ENCODE peak calls at places on chromosomes 1 and 21, in eight cellular contexts. One of them, this sample, is unnamed.

GRCh38 chr1:226293553-226293920 is 15.4 kb downstream of the LIN9 start:
- DNase-seq in endothelial cell of umbilical vein: no peak
- DNase-seq in GM12878: no peak
- DNase-seq in HCT116: no peak
- DNase-seq in K562: no peak
- DNase-seq in H1: no peak
- DNase-seq in SK-N-SH: no peak
- DNase-seq in HepG2: no peak
- DNase-seq in this sample: no peak

GRCh38 chr21:16113052-16113715 is 383.4 kb downstream of the USP25 start:
- DNase-seq in endothelial cell of umbilical vein: no peak
- DNase-seq in GM12878: no peak
- DNase-seq in HCT116: no peak
- DNase-seq in K562: no peak
- DNase-seq in H1: no peak
- DNase-seq in SK-N-SH: no peak
- DNase-seq in HepG2: no peak
- DNase-seq in this sample: no peak

GRCh38 chr1:224727851-224728250 is 111.7 kb downstream of the CNIH3 start:
- DNase-seq in endothelial cell of umbilical vein: no peak
- DNase-seq in GM12878: no peak
- DNase-seq in HCT116: no peak
- DNase-seq in K562: no peak
- DNase-seq in H1: no peak
- DNase-seq in SK-N-SH: no peak
- DNase-seq in HepG2: no peak
- DNase-seq in this sample: no peak

GRCh38 chr1:209427277-209427676 is 156.2 kb upstream of the CAMK1G start:
- DNase-seq in endothelial cell of umbilical vein: no peak
- DNase-seq in GM12878: no peak
- DNase-seq in HCT116: no peak
- DNase-seq in K562: peak
- DNase-seq in H1: no peak
- DNase-seq in SK-N-SH: no peak
- DNase-seq in HepG2: no peak
- DNase-seq in this sample: no peak

GRCh38 chr1:94966033-94966432 is 39.1 kb upstream of the CNN3 start:
- DNase-seq in endothelial cell of umbilical vein: no peak
- DNase-seq in GM12878: no peak
- DNase-seq in HCT116: no peak
- DNase-seq in K562: no peak
- DNase-seq in H1: no peak
- DNase-seq in SK-N-SH: no peak
- DNase-seq in HepG2: no peak
- DNase-seq in this sample: no peak

GRCh38 chr1:216887032-216887431 is 163.8 kb upstream of the ESRRG start:
- DNase-seq in endothelial cell of umbilical vein: no peak
- DNase-seq in GM12878: no peak
- DNase-seq in HCT116: no peak
- DNase-seq in K562: no peak
- DNase-seq in H1: no peak
- DNase-seq in SK-N-SH: no peak
- DNase-seq in HepG2: no peak
- DNase-seq in this sample: no peak

GRCh38 chr1:89603651-89604413 is 29.1 kb upstream of the LRRC8C start:
- DNase-seq in endothelial cell of umbilical vein: no peak
- DNase-seq in GM12878: no peak
- DNase-seq in HCT116: no peak
- DNase-seq in K562: no peak
- DNase-seq in H1: no peak
- DNase-seq in SK-N-SH: no peak
- DNase-seq in HepG2: no peak
- DNase-seq in this sample: no peak

GRCh38 chr1:94095744-94096469 is 25.0 kb downstream of the ABCA4 start:
- DNase-seq in endothelial cell of umbilical vein: no peak
- DNase-seq in GM12878: no peak
- DNase-seq in HCT116: no peak
- DNase-seq in K562: no peak
- DNase-seq in H1: no peak
- DNase-seq in SK-N-SH: no peak
- DNase-seq in HepG2: peak
- DNase-seq in this sample: no peak

GRCh38 chr1:7579831-7580804 is 191.0 kb upstream of the VAMP3 start:
- DNase-seq in endothelial cell of umbilical vein: no peak
- DNase-seq in GM12878: no peak
- DNase-seq in HCT116: no peak
- DNase-seq in K562: no peak
- DNase-seq in H1: no peak
- DNase-seq in SK-N-SH: no peak
- DNase-seq in HepG2: no peak
- DNase-seq in this sample: no peak

GRCh38 chr1:91885331-91885715 is 628 bp downstream of the TGFBR3 start:
- DNase-seq in endothelial cell of umbilical vein: no peak
- DNase-seq in GM12878: no peak
- DNase-seq in HCT116: no peak
- DNase-seq in K562: peak
- DNase-seq in H1: no peak
- DNase-seq in SK-N-SH: no peak
- DNase-seq in HepG2: no peak
- DNase-seq in this sample: no peak

GRCh38 chr1:28196330-28196729 is 19.8 kb upstream of the PTAFR start:
- DNase-seq in endothelial cell of umbilical vein: no peak
- DNase-seq in GM12878: no peak
- DNase-seq in HCT116: no peak
- DNase-seq in K562: no peak
- DNase-seq in H1: no peak
- DNase-seq in SK-N-SH: no peak
- DNase-seq in HepG2: no peak
- DNase-seq in this sample: no peak

GRCh38 chr1:172902861-172903381 is 147.8 kb downstream of the TNFSF18 start:
- DNase-seq in endothelial cell of umbilical vein: peak
- DNase-seq in GM12878: no peak
- DNase-seq in HCT116: no peak
- DNase-seq in K562: no peak
- DNase-seq in H1: no peak
- DNase-seq in SK-N-SH: no peak
- DNase-seq in HepG2: no peak
- DNase-seq in this sample: no peak

GRCh38 chr1:119294728-119295127 is 73.9 kb upstream of the HAO2 start:
- DNase-seq in endothelial cell of umbilical vein: no peak
- DNase-seq in GM12878: no peak
- DNase-seq in HCT116: no peak
- DNase-seq in K562: no peak
- DNase-seq in H1: no peak
- DNase-seq in SK-N-SH: no peak
- DNase-seq in HepG2: peak
- DNase-seq in this sample: no peak

GRCh38 chr1:231943084-231943483 is 316.5 kb downstream of the DISC1 start:
- DNase-seq in endothelial cell of umbilical vein: no peak
- DNase-seq in GM12878: no peak
- DNase-seq in HCT116: no peak
- DNase-seq in K562: no peak
- DNase-seq in H1: no peak
- DNase-seq in SK-N-SH: no peak
- DNase-seq in HepG2: no peak
- DNase-seq in this sample: no peak

DNA sequence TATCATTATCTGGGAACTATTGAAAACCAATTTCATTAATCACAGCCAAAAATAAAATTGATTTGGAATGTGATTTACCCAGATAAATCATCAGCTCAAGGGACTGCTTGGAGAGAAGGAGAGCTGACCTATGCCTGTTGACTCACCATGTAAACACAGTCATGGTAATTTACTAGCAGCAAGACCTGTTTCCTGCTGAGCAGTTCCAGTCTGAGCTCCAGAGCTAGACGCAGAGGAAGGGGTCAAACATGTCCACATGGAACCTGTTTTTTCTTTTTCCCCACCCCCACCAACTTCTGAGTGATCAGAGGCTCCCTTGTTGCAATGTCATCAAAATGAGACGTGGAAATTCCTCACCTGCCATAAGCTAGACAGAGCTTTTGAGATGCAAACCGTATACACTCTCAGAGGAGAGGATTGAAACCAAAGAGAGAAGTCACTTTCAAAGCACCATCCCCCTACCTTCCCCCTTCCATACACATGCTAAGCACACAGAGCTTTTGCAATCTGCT is 56.0 kb upstream of the PTGFRN start:
- DNase-seq in endothelial cell of umbilical vein: peak
- DNase-seq in GM12878: no peak
- DNase-seq in HCT116: peak
- DNase-seq in K562: no peak
- DNase-seq in H1: peak
- DNase-seq in SK-N-SH: peak
- DNase-seq in HepG2: peak
- DNase-seq in this sample: no peak
- TF ChIP-seq POLR2AphosphoS5 in endothelial cell of umbilical vein: peak
- TF ChIP-seq POLR2AphosphoS5 in GM12878: no peak
- TF ChIP-seq POLR2AphosphoS5 in HCT116: no peak
- TF ChIP-seq POLR2AphosphoS5 in K562: no peak
- TF ChIP-seq POLR2AphosphoS5 in H1: no peak
- TF ChIP-seq POLR2AphosphoS5 in SK-N-SH: no peak
- TF ChIP-seq POLR2AphosphoS5 in HepG2: no peak
- TF ChIP-seq POLR2AphosphoS5 in this sample: no peak

GRCh38 chr1:41663671-41664400 is 179.4 kb upstream of the EDN2 start:
- DNase-seq in endothelial cell of umbilical vein: no peak
- DNase-seq in GM12878: no peak
- DNase-seq in HCT116: no peak
- DNase-seq in K562: no peak
- DNase-seq in H1: no peak
- DNase-seq in SK-N-SH: no peak
- DNase-seq in HepG2: no peak
- DNase-seq in this sample: no peak

GRCh38 chr1:41662061-41662655 is 177.7 kb upstream of the EDN2 start:
- DNase-seq in endothelial cell of umbilical vein: peak
- DNase-seq in GM12878: no peak
- DNase-seq in HCT116: peak
- DNase-seq in K562: no peak
- DNase-seq in H1: peak
- DNase-seq in SK-N-SH: peak
- DNase-seq in HepG2: no peak
- DNase-seq in this sample: no peak

GRCh38 chr1:41661428-41662060 is 177.1 kb upstream of the EDN2 start:
- DNase-seq in endothelial cell of umbilical vein: peak
- DNase-seq in GM12878: no peak
- DNase-seq in HCT116: no peak
- DNase-seq in K562: no peak
- DNase-seq in H1: peak
- DNase-seq in SK-N-SH: no peak
- DNase-seq in HepG2: no peak
- DNase-seq in this sample: no peak

GRCh38 chr1:41660570-41661427 is 176.3 kb upstream of the EDN2 start:
- DNase-seq in endothelial cell of umbilical vein: no peak
- DNase-seq in GM12878: no peak
- DNase-seq in HCT116: no peak
- DNase-seq in K562: no peak
- DNase-seq in H1: no peak
- DNase-seq in SK-N-SH: no peak
- DNase-seq in HepG2: no peak
- DNase-seq in this sample: no peak

DNA sequence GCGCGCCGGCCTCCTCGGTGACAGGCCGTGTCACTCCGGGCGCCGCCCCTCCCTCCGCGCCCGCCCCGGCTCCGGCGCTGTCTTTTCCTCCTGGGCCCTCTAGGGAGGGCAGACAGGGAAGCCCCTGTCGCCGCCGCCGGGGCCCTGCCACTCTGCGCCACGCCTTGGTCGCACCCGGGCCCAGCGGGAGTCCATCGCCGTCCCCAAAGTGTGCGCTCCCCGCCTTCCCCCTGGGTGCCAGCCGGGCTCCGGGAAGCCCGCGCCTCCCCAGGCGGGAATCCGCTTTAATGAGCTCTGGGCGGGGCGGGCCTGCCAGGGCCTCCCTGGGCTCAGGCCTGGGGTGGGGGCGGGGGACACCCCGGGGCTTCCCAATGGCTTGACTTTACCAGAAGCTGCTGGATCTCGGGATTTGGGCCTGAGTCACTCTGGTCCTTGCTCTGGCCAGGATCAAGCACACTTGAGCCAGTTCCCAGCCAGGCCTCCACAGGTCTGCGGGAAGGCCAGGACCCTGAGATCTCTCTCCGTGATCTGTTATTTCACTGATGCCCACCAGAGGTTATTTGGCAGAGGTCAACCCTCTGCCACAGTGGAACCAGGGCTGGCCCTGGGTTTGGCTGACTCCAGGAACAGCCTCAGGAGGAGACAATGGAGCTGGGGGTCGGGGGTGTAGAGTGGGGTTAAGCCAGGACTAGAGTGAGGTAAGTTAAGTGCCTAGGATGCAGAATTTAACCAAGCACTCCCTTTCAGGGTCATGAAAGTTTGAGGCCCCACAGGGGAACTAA is 178.4 kb upstream of the EDN2 start:
- DNase-seq in endothelial cell of umbilical vein: no peak
- DNase-seq in GM12878: no peak
- DNase-seq in HCT116: no peak
- DNase-seq in K562: no peak
- DNase-seq in H1: peak
- DNase-seq in SK-N-SH: peak
- DNase-seq in HepG2: no peak
- DNase-seq in this sample: no peak
- H3K4me3 ChIP-seq in endothelial cell of umbilical vein: no peak
- H3K4me3 ChIP-seq in GM12878: peak
- H3K4me3 ChIP-seq in HCT116: peak
- H3K4me3 ChIP-seq in K562: no peak
- H3K4me3 ChIP-seq in H1: peak
- H3K4me3 ChIP-seq in SK-N-SH: peak
- H3K4me3 ChIP-seq in HepG2: no peak
- H3K4me3 ChIP-seq in this sample: peak

GRCh38 chr1:24206516-24207394 is 19.7 kb upstream of the IFNLR1 start:
- DNase-seq in endothelial cell of umbilical vein: no peak
- DNase-seq in GM12878: no peak
- DNase-seq in HCT116: no peak
- DNase-seq in K562: no peak
- DNase-seq in H1: no peak
- DNase-seq in SK-N-SH: no peak
- DNase-seq in HepG2: no peak
- DNase-seq in this sample: no peak
- H3K9ac ChIP-seq in endothelial cell of umbilical vein: no peak
- H3K9ac ChIP-seq in GM12878: no peak
- H3K9ac ChIP-seq in HCT116: no peak
- H3K9ac ChIP-seq in K562: no peak
- H3K9ac ChIP-seq in H1: no peak
- H3K9ac ChIP-seq in SK-N-SH: no peak
- H3K9ac ChIP-seq in HepG2: no peak
- H3K9ac ChIP-seq in this sample: no peak

DNA sequence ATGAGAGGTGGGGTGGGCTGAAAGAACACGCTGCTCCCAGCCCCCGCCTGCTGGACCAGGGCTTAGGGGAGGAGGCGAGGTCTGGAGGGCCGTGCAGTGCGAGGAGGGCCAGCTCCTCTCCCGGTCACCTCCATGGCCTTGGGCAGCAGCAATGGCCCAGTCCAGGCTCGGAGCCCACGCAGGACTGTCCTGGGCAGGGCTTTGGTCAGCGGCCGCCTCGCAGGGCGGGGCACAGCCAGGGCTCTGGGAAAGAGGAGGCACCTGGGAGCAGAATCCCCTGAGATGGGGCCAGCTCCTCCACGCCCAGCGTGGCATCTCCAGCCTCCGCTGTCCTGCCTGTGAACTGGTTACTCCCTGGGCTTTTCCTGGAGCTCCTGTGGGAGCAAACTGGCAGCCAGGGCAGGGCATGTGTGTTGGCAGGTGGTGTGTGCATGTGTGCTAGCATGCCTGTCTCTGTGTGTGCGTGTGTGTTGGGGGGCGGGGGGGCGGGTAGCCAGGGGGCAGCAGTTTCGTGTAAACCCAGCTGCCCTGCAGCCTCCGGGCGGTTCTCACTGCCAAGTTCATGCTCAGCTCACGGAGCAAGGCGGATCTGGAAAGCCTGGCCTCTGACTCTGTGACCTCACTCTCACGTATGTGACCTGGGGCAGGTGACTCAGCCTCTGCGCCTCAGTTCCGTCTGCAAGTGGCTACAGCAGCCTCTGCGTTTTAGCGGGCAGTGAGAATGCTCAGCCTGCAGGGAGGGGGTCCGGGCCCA is 27.5 kb downstream of the ARHGEF16 start:
- DNase-seq in endothelial cell of umbilical vein: peak
- DNase-seq in GM12878: no peak
- DNase-seq in HCT116: peak
- DNase-seq in K562: no peak
- DNase-seq in H1: no peak
- DNase-seq in SK-N-SH: no peak
- DNase-seq in HepG2: no peak
- DNase-seq in this sample: no peak
- TF ChIP-seq POLR2AphosphoS5 in endothelial cell of umbilical vein: no peak
- TF ChIP-seq POLR2AphosphoS5 in GM12878: no peak
- TF ChIP-seq POLR2AphosphoS5 in HCT116: no peak
- TF ChIP-seq POLR2AphosphoS5 in K562: no peak
- TF ChIP-seq POLR2AphosphoS5 in H1: no peak
- TF ChIP-seq POLR2AphosphoS5 in SK-N-SH: no peak
- TF ChIP-seq POLR2AphosphoS5 in HepG2: no peak
- TF ChIP-seq POLR2AphosphoS5 in this sample: no peak

This sample was measured in SK-N-MC.